ENCODE peak calls at places on chromosomes 2 and 18, in seven cellular contexts. Z is uterus; M is Calu3; T is CD4-positive, alpha-beta T cell; K is endothelial cell; U is neural crest cell; H is foreskin fibroblast. Y is an unnamed sample.

GRCh38 chr2:237865623-237866041 is 6.2 kb downstream of the RAMP1 start:
- DNase-seq in H (no peak), K (no peak), T (no peak), Z (no peak), U (no peak), M (no peak), Y (no peak)

GRCh38 chr2:191910518-191910917 is 63.6 kb upstream of the CAVIN2 start:
- DNase-seq in M (no peak), K (no peak), H (peak), U (no peak), T (no peak), Z (no peak), Y (no peak)

GRCh38 chr2:176830362-176830761 is 382.2 kb upstream of the HNRNPA3 start:
- DNase-seq in M (peak), K (peak), Z (no peak), T (no peak), H (no peak), U (peak), Y (no peak)

GRCh38 chr2:113158884-113159553 is 14.8 kb upstream of the PSD4 start:
- DNase-seq in M (no peak), K (no peak), T (no peak), Z (no peak), H (peak), U (no peak), Y (no peak)

GRCh38 chr2:97752342-97753334 is 39.3 kb downstream of the ZAP70 start:
- DNase-seq in U (no peak), Z (no peak), M (no peak), K (no peak), H (peak), T (no peak), Y (no peak)

GRCh38 chr2:31051213-31052185 is 86.7 kb downstream of the GALNT14 start:
- DNase-seq in K (no peak), Z (no peak), M (no peak), T (no peak), H (no peak), U (no peak), Y (no peak)

GRCh38 chr2:28231110-28231621 is 161.5 kb upstream of the FOSL2 start:
- DNase-seq in H (peak), T (no peak), K (no peak), Z (peak), M (no peak), U (no peak), Y (no peak)

GRCh38 chr2:67839242-67839641 is 223.6 kb downstream of the C1D start:
- DNase-seq in T (no peak), M (no peak), H (peak), K (no peak), Z (no peak), U (no peak), Y (no peak)

GRCh38 chr18:30999887-31000628 is 42.5 kb downstream of the DSC3 start:
- DNase-seq in T (no peak), M (no peak), Z (no peak), K (no peak), H (no peak), U (no peak), Y (no peak)

GRCh38 chr2:171146633-171147032 is 14.1 kb downstream of the TLK1 start:
- DNase-seq in Z (no peak), H (no peak), T (no peak), K (no peak), U (no peak), M (no peak), Y (no peak)

GRCh38 chr18:13658444-13659204 is 67.7 kb downstream of the FAM210A start:
- DNase-seq in K (no peak), T (no peak), U (no peak), Z (no peak), M (no peak), H (no peak), Y (no peak)

GRCh38 chr2:80971-81736 is 34.8 kb upstream of the FAM110C start:
- DNase-seq in K (no peak), H (no peak), Z (no peak), M (no peak), U (no peak), T (no peak), Y (no peak)

GRCh38 chr2:68908392-68908970 is 37.3 kb upstream of the BMP10 start:
- DNase-seq in Z (peak), U (no peak), K (no peak), M (peak), H (peak), T (peak), Y (peak)

GRCh38 chr2:119827866-119828507 is 68.3 kb downstream of the PTPN4 start:
- DNase-seq in T (no peak), M (no peak), K (no peak), Z (no peak), H (peak), U (no peak), Y (no peak)

GRCh38 chr18:14075196-14075595 is 57.0 kb downstream of the ZNF519 start:
- DNase-seq in Z (no peak), M (no peak), T (no peak), U (no peak), H (no peak), K (no peak), Y (no peak)

GRCh38 chr2:2758793-2759367 is 427.8 kb upstream of the MYT1L start:
- DNase-seq in T (no peak), K (no peak), U (no peak), H (no peak), Z (no peak), M (no peak), Y (no peak)

GRCh38 chr2:160075171-160075570 is 12.8 kb upstream of the PLA2R1 start:
- DNase-seq in K (no peak), M (peak), T (no peak), Z (no peak), H (peak), U (no peak), Y (no peak)

GRCh38 chr2:212959469-212960117 is 191.8 kb downstream of the IKZF2 start:
- DNase-seq in T (no peak), U (no peak), K (no peak), M (no peak), H (peak), Z (no peak), Y (no peak)

GRCh38 chr2:13669607-13670006 is 952.9 kb downstream of the TRIB2 start:
- DNase-seq in M (no peak), K (no peak), H (no peak), U (no peak), T (no peak), Z (no peak), Y (no peak)

GRCh38 chr2:100731535-100731981 is 88.4 kb upstream of the NPAS2 start:
- DNase-seq in U (no peak), H (peak), M (no peak), T (no peak), K (no peak), Z (no peak), Y (no peak)

GRCh38 chr2:12835733-12836132 is 119.0 kb downstream of the TRIB2 start:
- DNase-seq in K (no peak), M (no peak), T (no peak), Z (no peak), H (no peak), U (no peak), Y (no peak)

GRCh38 chr2:598043-598802 is 79.0 kb downstream of the TMEM18 start:
- DNase-seq in K (no peak), U (no peak), T (no peak), Z (no peak), M (no peak), H (no peak), Y (no peak)

DNA sequence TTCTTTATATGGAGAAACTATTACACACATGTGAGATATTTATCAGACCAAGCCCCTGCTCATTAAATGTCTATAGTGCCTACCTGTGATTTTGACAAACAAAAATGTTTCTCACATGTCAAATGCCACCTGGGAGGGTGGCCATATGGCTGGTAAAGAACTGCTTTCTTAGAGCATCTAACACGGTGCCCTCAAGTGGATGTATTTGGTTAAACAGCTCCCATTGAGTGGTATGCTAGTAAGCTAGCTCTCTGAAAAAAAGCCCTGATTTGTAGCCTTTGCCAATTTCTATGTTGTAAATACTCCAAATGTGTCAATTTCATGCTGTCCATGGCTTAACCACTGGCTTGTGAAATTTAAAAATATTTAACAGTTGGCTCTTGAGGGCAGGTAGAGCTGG is 94.6 kb downstream of the PMAIP1 start:
- DNase-seq in K (no peak), H (peak), Z (no peak), T (no peak), M (no peak), U (no peak), Y (no peak)
- TF ChIP-seq CTCF in K (no peak), H (peak), Z (no peak), T (no peak), M (no peak), U (no peak), Y (peak)

GRCh38 chr2:86027196-86027912 is 78.3 kb downstream of the POLR1A start:
- DNase-seq in H (no peak), T (no peak), Z (no peak), M (no peak), K (no peak), U (no peak), Y (no peak)

GRCh38 chr2:86026744-86027065 is 79.0 kb downstream of the POLR1A start:
- DNase-seq in M (no peak), Z (no peak), T (no peak), K (no peak), U (no peak), H (no peak), Y (no peak)

GRCh38 chr2:86023366-86023712 is 82.3 kb downstream of the POLR1A start:
- DNase-seq in U (no peak), M (no peak), K (no peak), Z (no peak), T (no peak), H (no peak), Y (no peak)

GRCh38 chr2:86025976-86026743 is 79.5 kb downstream of the POLR1A start:
- DNase-seq in M (no peak), Z (peak), K (no peak), U (no peak), H (no peak), T (no peak), Y (no peak)

DNA sequence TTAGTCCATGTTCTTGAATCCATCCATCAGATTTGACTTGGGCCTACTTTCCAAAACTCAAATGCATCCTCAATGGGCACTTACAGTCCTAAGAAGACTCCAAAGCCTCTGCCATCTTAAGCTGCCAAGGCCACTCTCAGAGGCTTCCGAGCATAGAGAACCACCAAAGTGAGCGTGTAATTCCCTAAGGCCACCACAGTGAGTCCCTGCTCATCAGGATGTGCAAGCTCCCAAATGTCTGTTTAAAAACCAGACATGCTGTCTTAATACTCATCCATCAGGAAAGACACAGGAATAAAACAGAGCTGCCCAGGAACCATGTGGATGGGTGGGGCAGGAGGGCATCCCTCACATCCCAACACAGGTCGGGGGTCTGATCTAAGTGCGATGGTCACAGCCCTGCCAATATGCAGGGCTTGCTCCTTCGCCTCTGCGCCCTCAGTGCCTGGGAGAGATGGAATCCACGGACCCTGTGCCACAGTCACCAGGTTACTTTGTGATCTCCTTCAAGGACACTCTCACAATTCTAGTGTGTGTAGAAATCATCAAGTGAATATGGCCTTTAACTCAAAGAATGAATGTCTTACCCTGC is 80.4 kb downstream of the POLR1A start:
- DNase-seq in H (no peak), M (no peak), K (no peak), Z (no peak), U (no peak), T (no peak), Y (no peak)
- TF ChIP-seq CTCF in H (no peak), M (no peak), K (no peak), Z (no peak), U (peak), T (no peak), Y (no peak)

GRCh38 chr2:200296118-200296517 is 10.4 kb upstream of the SPATS2L start:
- DNase-seq in M (no peak), U (no peak), T (no peak), Z (no peak), H (no peak), K (no peak), Y (no peak)

GRCh38 chr2:200298816-200299215 is 7.7 kb upstream of the SPATS2L start:
- DNase-seq in K (no peak), U (no peak), H (no peak), M (no peak), Z (no peak), T (no peak), Y (no peak)

GRCh38 chr2:200297100-200297499 is 9.4 kb upstream of the SPATS2L start:
- DNase-seq in Z (no peak), U (no peak), T (no peak), M (no peak), K (no peak), H (no peak), Y (no peak)

GRCh38 chr2:200300065-200300464 is 6.4 kb upstream of the SPATS2L start:
- DNase-seq in M (no peak), Z (no peak), T (no peak), U (no peak), H (no peak), K (no peak), Y (no peak)

DNA sequence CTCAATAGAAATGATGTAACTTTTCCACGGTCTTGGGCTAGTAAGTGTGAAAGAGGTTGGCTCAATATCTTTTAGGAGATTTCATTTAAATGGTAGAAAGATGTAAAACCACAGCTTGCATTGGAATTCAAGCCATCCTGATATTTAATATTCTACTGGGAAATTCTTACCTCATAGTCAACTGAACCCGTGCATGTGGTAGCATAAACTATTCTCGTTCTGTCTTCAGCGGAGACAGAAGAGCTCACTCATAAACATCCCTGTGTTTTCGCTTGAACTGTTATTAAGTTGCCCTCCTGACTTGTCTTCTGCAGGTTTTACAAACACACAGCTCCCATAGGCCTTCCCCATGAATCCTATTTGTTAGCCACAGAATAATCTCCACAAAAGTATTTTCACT is 8.5 kb upstream of the SPATS2L start:
- DNase-seq in M (no peak), T (no peak), Z (no peak), K (no peak), U (no peak), H (no peak), Y (no peak)
- TF ChIP-seq CTCF in M (no peak), T (no peak), Z (no peak), K (no peak), U (no peak), H (no peak), Y (no peak)

DNA sequence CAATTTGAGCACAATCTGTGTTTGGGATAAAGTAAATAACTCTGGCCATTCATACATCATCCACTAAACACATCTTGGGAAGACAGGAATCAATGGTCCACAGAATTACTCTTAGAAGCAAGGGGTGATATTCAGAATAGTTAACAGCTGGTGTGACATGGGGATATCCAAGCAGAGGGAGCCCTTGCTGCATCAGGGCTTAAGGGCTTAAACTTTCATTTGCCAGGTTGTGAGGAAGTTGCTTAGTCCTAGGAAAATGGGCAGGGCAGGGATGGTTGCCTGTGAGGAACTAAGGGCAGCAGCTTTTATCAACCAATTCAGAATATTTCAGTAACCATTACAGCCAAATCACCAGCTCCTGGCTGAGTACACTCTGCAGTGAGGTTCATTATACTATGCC is 2.0 kb upstream of the ITGA6 start:
- DNase-seq in T (no peak), M (no peak), K (no peak), U (no peak), Z (no peak), H (no peak), Y (no peak)
- TF ChIP-seq CTCF in T (no peak), M (no peak), K (no peak), U (no peak), Z (no peak), H (no peak), Y (no peak)

GRCh38 chr2:138324068-138324771 is 177.3 kb upstream of the SPOPL start:
- DNase-seq in H (no peak), T (no peak), K (no peak), Z (no peak), U (no peak), M (no peak), Y (no peak)
- TF ChIP-seq CTCF in H (no peak), T (no peak), K (no peak), Z (no peak), U (no peak), M (no peak), Y (no peak)

DNA sequence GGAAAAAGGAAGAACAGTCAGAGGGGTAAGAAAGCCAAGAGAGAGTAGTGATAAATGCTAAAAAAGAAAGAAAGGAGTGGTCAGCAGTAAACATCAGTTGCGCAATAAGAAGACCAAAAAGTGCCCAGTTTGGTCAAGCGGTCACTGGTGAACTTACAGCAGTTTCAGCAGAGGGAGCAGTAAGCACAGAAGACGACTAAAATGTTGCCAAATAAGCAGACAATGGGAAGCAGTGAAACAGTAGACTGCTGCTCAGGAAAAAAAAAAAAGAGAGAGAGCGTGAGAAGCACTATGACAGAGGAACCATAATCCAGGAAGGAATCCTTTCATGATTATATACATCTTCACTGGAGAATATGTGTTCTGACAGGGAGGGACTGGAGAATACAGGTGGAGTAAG is 45.8 kb downstream of the DNAJC10 start:
- DNase-seq in K (no peak), M (no peak), Z (peak), U (no peak), T (no peak), H (peak), Y (no peak)
- TF ChIP-seq CTCF in K (no peak), M (no peak), Z (peak), U (no peak), T (no peak), H (no peak), Y (no peak)

GRCh38 chr2:103448416-103448815 is 686.6 kb downstream of the TMEM182 start:
- DNase-seq in Z (no peak), H (no peak), K (no peak), T (no peak), M (no peak), U (no peak), Y (no peak)

GRCh38 chr2:103451283-103451682 is 689.5 kb downstream of the TMEM182 start:
- DNase-seq in Z (no peak), K (no peak), M (no peak), U (no peak), H (no peak), T (no peak), Y (no peak)

DNA sequence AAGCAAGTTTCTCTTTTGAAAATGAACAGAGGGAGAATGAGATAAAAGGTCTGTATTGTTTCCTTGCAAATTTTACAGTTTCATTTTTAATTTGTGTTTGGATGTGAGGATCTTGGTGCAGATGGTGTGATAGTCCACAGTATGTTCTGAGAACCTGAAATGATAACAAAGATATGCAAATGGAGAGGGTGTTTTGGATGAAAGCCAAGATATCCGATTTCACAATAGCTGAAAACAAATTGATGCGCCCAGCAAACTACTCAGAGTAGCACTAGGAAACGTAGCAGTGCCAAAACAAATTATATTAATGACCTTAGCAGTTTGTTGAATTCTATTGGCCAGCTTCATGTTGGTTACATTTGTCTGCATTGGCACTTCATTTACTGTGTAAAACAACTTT is 683.5 kb downstream of the TMEM182 start:
- DNase-seq in T (no peak), K (no peak), U (no peak), Z (no peak), M (no peak), H (no peak), Y (no peak)
- TF ChIP-seq CTCF in T (no peak), K (no peak), U (no peak), Z (no peak), M (no peak), H (no peak), Y (no peak)